ENCODE peak calls at places on chromosomes 2 and 18, in ten cellular contexts. One of them, this sample, is unnamed.
A peak's percentile ranks its signal among the peaks of the same experiment; 100 is the strongest.

GRCh38 chr2:31504305-31504704 is 76.4 kb downstream of the SRD5A2 start:
- DNase-seq in OCI-LY7: no peak
- DNase-seq in heart left ventricle: no peak
- DNase-seq in naive thymus-derived CD4-positive, alpha-beta T cell: no peak
- DNase-seq in tibial artery: no peak
- DNase-seq in A673: no peak
- DNase-seq in DND-41: no peak
- DNase-seq in cardiac muscle cell: no peak
- DNase-seq in lower lobe of right lung: no peak
- DNase-seq in endodermal cell: no peak
- DNase-seq in this sample: no peak

GRCh38 chr2:28821295-28821958 is 10.8 kb downstream of the SPDYA start:
- DNase-seq in A673: peak; percentile 70
- DNase-seq in DND-41: peak; percentile 70
- DNase-seq in heart left ventricle: peak; percentile 18
- DNase-seq in endodermal cell: peak; percentile 88
- DNase-seq in lower lobe of right lung: no peak
- DNase-seq in OCI-LY7: peak; percentile 65
- DNase-seq in tibial artery: no peak
- DNase-seq in naive thymus-derived CD4-positive, alpha-beta T cell: peak; percentile 54
- DNase-seq in cardiac muscle cell: peak; percentile 56
- DNase-seq in this sample: peak; percentile 65

GRCh38 chr2:37635359-37636208 is 35.9 kb downstream of the CDC42EP3 start:
- DNase-seq in naive thymus-derived CD4-positive, alpha-beta T cell: peak; percentile 77
- DNase-seq in OCI-LY7: no peak
- DNase-seq in tibial artery: no peak
- DNase-seq in A673: no peak
- DNase-seq in lower lobe of right lung: peak; percentile 68
- DNase-seq in heart left ventricle: no peak
- DNase-seq in cardiac muscle cell: no peak
- DNase-seq in DND-41: no peak
- DNase-seq in endodermal cell: no peak
- DNase-seq in this sample: peak; percentile 70

GRCh38 chr2:201191132-201191875 is 8.4 kb downstream of the CASP10 start:
- DNase-seq in DND-41: no peak
- DNase-seq in A673: no peak
- DNase-seq in endodermal cell: no peak
- DNase-seq in lower lobe of right lung: no peak
- DNase-seq in cardiac muscle cell: no peak
- DNase-seq in heart left ventricle: peak; percentile 30
- DNase-seq in OCI-LY7: peak; percentile 34
- DNase-seq in tibial artery: no peak
- DNase-seq in naive thymus-derived CD4-positive, alpha-beta T cell: peak; percentile 44
- DNase-seq in this sample: peak; percentile 51

GRCh38 chr2:121825003-121825950 is 69.8 kb downstream of the TSN start:
- DNase-seq in DND-41: no peak
- DNase-seq in OCI-LY7: peak; percentile 31
- DNase-seq in A673: no peak
- DNase-seq in naive thymus-derived CD4-positive, alpha-beta T cell: no peak
- DNase-seq in endodermal cell: peak; percentile 47
- DNase-seq in heart left ventricle: no peak
- DNase-seq in cardiac muscle cell: no peak
- DNase-seq in lower lobe of right lung: no peak
- DNase-seq in tibial artery: no peak
- DNase-seq in this sample: no peak

GRCh38 chr2:73642338-73643018 is at the start of gene NAT8:
- DNase-seq in endodermal cell: no peak
- DNase-seq in heart left ventricle: no peak
- DNase-seq in OCI-LY7: no peak
- DNase-seq in lower lobe of right lung: no peak
- DNase-seq in DND-41: no peak
- DNase-seq in A673: no peak
- DNase-seq in naive thymus-derived CD4-positive, alpha-beta T cell: no peak
- DNase-seq in cardiac muscle cell: no peak
- DNase-seq in tibial artery: no peak
- DNase-seq in this sample: no peak

GRCh38 chr18:9827856-9828793 is 57.6 kb upstream of the TXNDC2 start:
- DNase-seq in OCI-LY7: no peak
- DNase-seq in tibial artery: no peak
- DNase-seq in DND-41: no peak
- DNase-seq in endodermal cell: peak; percentile 24
- DNase-seq in naive thymus-derived CD4-positive, alpha-beta T cell: no peak
- DNase-seq in A673: peak; percentile 97
- DNase-seq in lower lobe of right lung: peak; percentile 74
- DNase-seq in heart left ventricle: no peak
- DNase-seq in cardiac muscle cell: no peak
- DNase-seq in this sample: no peak

GRCh38 chr2:240957656-240958365 is 40.6 kb upstream of the SNED1 start:
- DNase-seq in lower lobe of right lung: no peak
- DNase-seq in heart left ventricle: no peak
- DNase-seq in DND-41: peak; percentile 2
- DNase-seq in cardiac muscle cell: peak; percentile 20
- DNase-seq in A673: peak; percentile 59
- DNase-seq in tibial artery: peak; percentile 62
- DNase-seq in naive thymus-derived CD4-positive, alpha-beta T cell: peak; percentile 5
- DNase-seq in OCI-LY7: no peak
- DNase-seq in endodermal cell: peak; percentile 57
- DNase-seq in this sample: no peak

GRCh38 chr18:63844254-63844653 is 43.3 kb upstream of the SERPINB2 start:
- DNase-seq in lower lobe of right lung: no peak
- DNase-seq in A673: peak; percentile 80
- DNase-seq in naive thymus-derived CD4-positive, alpha-beta T cell: no peak
- DNase-seq in tibial artery: no peak
- DNase-seq in DND-41: no peak
- DNase-seq in heart left ventricle: no peak
- DNase-seq in cardiac muscle cell: peak; percentile 34
- DNase-seq in OCI-LY7: no peak
- DNase-seq in endodermal cell: no peak
- DNase-seq in this sample: no peak

GRCh38 chr2:30883184-30883583 is 75.9 kb upstream of the CAPN13 start:
- DNase-seq in DND-41: no peak
- DNase-seq in OCI-LY7: no peak
- DNase-seq in tibial artery: no peak
- DNase-seq in lower lobe of right lung: no peak
- DNase-seq in A673: no peak
- DNase-seq in endodermal cell: no peak
- DNase-seq in naive thymus-derived CD4-positive, alpha-beta T cell: no peak
- DNase-seq in heart left ventricle: no peak
- DNase-seq in cardiac muscle cell: no peak
- DNase-seq in this sample: no peak

GRCh38 chr2:158686166-158686792 is 108.8 kb upstream of the DAPL1 start:
- DNase-seq in A673: peak; percentile 4
- DNase-seq in lower lobe of right lung: no peak
- DNase-seq in endodermal cell: no peak
- DNase-seq in tibial artery: no peak
- DNase-seq in cardiac muscle cell: peak; percentile 11
- DNase-seq in naive thymus-derived CD4-positive, alpha-beta T cell: no peak
- DNase-seq in OCI-LY7: no peak
- DNase-seq in heart left ventricle: peak; percentile 30
- DNase-seq in DND-41: no peak
- DNase-seq in this sample: no peak

GRCh38 chr2:206713770-206714169 is 4.4 kb downstream of the DYTN start:
- DNase-seq in endodermal cell: no peak
- DNase-seq in lower lobe of right lung: no peak
- DNase-seq in cardiac muscle cell: no peak
- DNase-seq in OCI-LY7: no peak
- DNase-seq in tibial artery: no peak
- DNase-seq in heart left ventricle: no peak
- DNase-seq in A673: no peak
- DNase-seq in DND-41: no peak
- DNase-seq in naive thymus-derived CD4-positive, alpha-beta T cell: no peak
- DNase-seq in this sample: no peak

GRCh38 chr2:236959036-236959435 is 126.7 kb upstream of the COPS8 start:
- DNase-seq in naive thymus-derived CD4-positive, alpha-beta T cell: no peak
- DNase-seq in endodermal cell: no peak
- DNase-seq in heart left ventricle: no peak
- DNase-seq in cardiac muscle cell: no peak
- DNase-seq in OCI-LY7: no peak
- DNase-seq in A673: no peak
- DNase-seq in DND-41: no peak
- DNase-seq in lower lobe of right lung: no peak
- DNase-seq in tibial artery: no peak
- DNase-seq in this sample: no peak

GRCh38 chr2:236959876-236960275 is 125.8 kb upstream of the COPS8 start:
- DNase-seq in naive thymus-derived CD4-positive, alpha-beta T cell: no peak
- DNase-seq in lower lobe of right lung: no peak
- DNase-seq in cardiac muscle cell: no peak
- DNase-seq in A673: no peak
- DNase-seq in endodermal cell: peak; percentile 17
- DNase-seq in tibial artery: peak; percentile 78
- DNase-seq in OCI-LY7: no peak
- DNase-seq in DND-41: no peak
- DNase-seq in heart left ventricle: no peak
- DNase-seq in this sample: no peak

GRCh38 chr2:236962816-236963215 is 122.9 kb upstream of the COPS8 start:
- DNase-seq in lower lobe of right lung: no peak
- DNase-seq in tibial artery: no peak
- DNase-seq in heart left ventricle: no peak
- DNase-seq in A673: no peak
- DNase-seq in DND-41: no peak
- DNase-seq in naive thymus-derived CD4-positive, alpha-beta T cell: no peak
- DNase-seq in cardiac muscle cell: no peak
- DNase-seq in endodermal cell: no peak
- DNase-seq in OCI-LY7: no peak
- DNase-seq in this sample: no peak

GRCh38 chr2:236963631-236964030 is 122.1 kb upstream of the COPS8 start:
- DNase-seq in cardiac muscle cell: no peak
- DNase-seq in naive thymus-derived CD4-positive, alpha-beta T cell: no peak
- DNase-seq in DND-41: no peak
- DNase-seq in lower lobe of right lung: no peak
- DNase-seq in tibial artery: no peak
- DNase-seq in OCI-LY7: no peak
- DNase-seq in endodermal cell: peak; percentile 12
- DNase-seq in heart left ventricle: no peak
- DNase-seq in A673: no peak
- DNase-seq in this sample: no peak

GRCh38 chr2:236960516-236960915 is 125.2 kb upstream of the COPS8 start:
- DNase-seq in tibial artery: no peak
- DNase-seq in OCI-LY7: no peak
- DNase-seq in naive thymus-derived CD4-positive, alpha-beta T cell: no peak
- DNase-seq in A673: no peak
- DNase-seq in endodermal cell: peak; percentile 20
- DNase-seq in DND-41: no peak
- DNase-seq in cardiac muscle cell: no peak
- DNase-seq in heart left ventricle: no peak
- DNase-seq in lower lobe of right lung: no peak
- DNase-seq in this sample: no peak
- H3K27ac ChIP-seq in tibial artery: no peak overlapping the region
- H3K27ac ChIP-seq in OCI-LY7: no peak overlapping the region
- H3K27ac ChIP-seq in naive thymus-derived CD4-positive, alpha-beta T cell: no peak overlapping the region
- H3K27ac ChIP-seq in A673: no peak overlapping the region
- H3K27ac ChIP-seq in endodermal cell: no peak overlapping the region
- H3K27ac ChIP-seq in DND-41: no peak overlapping the region
- H3K27ac ChIP-seq in cardiac muscle cell: no peak overlapping the region
- H3K27ac ChIP-seq in heart left ventricle: peak overlapping the region; percentile 34
- H3K27ac ChIP-seq in lower lobe of right lung: no peak overlapping the region
- H3K27ac ChIP-seq in this sample: no peak overlapping the region

DNA sequence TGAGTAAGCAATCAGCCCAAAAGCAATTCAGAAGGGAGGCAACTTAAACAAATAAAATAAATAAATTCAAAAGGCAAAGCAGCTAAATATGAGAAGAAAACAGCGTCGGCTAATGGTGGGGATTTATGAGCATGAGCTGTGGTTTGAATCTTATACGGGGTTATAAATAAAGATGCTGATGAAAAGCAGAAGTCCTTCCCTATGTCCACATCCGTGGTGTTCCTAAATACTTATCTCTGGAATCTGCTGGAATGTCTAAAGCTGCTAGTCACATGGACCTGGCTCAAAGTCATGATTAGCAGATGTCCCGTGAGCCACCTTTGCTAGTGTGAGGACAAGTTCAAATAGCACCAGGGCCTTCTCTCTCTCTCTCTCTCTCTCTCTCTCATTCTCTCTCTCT is 33.8 kb downstream of the SMIM21 start:
- DNase-seq in naive thymus-derived CD4-positive, alpha-beta T cell: no peak
- DNase-seq in A673: no peak
- DNase-seq in OCI-LY7: no peak
- DNase-seq in endodermal cell: no peak
- DNase-seq in lower lobe of right lung: no peak
- DNase-seq in heart left ventricle: no peak
- DNase-seq in DND-41: no peak
- DNase-seq in cardiac muscle cell: no peak
- DNase-seq in tibial artery: no peak
- DNase-seq in this sample: no peak
- H3K9me3 ChIP-seq in naive thymus-derived CD4-positive, alpha-beta T cell: no peaks in the 10 kb centered on the region
- H3K9me3 ChIP-seq in A673: no peaks in the 10 kb centered on the region
- H3K9me3 ChIP-seq in OCI-LY7: no peaks in the 10 kb centered on the region
- H3K9me3 ChIP-seq in endodermal cell: no peaks in the 10 kb centered on the region
- H3K9me3 ChIP-seq in lower lobe of right lung: no peaks in the 10 kb centered on the region
- H3K9me3 ChIP-seq in heart left ventricle: no peaks in the 10 kb centered on the region
- H3K9me3 ChIP-seq in DND-41: no peaks in the 10 kb centered on the region
- H3K9me3 ChIP-seq in cardiac muscle cell: no peaks in the 10 kb centered on the region
- H3K9me3 ChIP-seq in tibial artery: no peaks in the 10 kb centered on the region
- H3K9me3 ChIP-seq in this sample: no peaks in the 10 kb centered on the region

DNA sequence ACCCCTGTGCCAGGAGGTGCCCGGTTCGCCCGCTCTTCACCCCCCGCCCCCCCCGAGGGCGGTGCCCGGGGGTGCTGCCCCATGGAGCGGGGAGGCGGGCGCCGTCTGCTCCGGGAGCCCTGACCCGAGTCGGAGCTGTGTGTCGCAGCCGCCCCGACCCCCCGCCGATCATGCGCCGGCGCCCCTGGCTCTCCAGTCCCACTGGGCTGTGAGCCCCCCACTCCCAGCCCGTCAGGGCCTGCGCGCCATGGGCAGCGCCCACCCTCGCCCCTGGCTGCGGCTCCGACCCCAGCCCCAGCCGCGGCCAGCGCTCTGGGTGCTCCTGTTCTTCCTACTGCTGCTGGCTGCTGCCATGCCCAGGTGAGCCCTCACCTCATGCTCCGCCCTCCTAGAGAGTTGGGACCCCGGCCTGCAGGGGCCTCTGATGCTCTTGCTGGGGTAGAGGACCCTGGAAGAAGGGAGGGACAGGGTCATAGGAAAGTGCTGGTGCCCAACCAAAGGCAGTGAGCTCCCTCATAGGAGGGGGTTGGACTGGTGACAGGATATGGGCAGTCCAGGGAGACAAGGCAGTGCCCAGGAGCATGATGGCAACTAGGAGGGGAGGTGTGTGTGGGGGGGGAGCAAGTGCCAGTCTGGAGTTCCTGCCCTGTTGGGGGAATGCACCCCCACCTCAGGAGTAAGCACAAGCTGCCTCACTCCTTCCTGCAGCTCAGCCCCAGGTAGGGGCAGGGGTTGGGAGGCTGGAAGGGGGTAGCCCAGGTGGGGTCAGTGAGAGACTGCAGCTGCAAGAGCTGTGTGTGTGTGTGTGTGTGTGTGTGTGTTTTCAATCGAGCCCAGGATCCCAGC is at the start of gene WNT10A:
- DNase-seq in endodermal cell: peak; percentile 59
- DNase-seq in naive thymus-derived CD4-positive, alpha-beta T cell: no peak
- DNase-seq in A673: no peak
- DNase-seq in heart left ventricle: no peak
- DNase-seq in cardiac muscle cell: no peak
- DNase-seq in lower lobe of right lung: no peak
- DNase-seq in tibial artery: no peak
- DNase-seq in DND-41: no peak
- DNase-seq in OCI-LY7: no peak
- DNase-seq in this sample: no peak
- H3K27ac ChIP-seq in endodermal cell: no peak within 1 kb of the TSS
- H3K27ac ChIP-seq in naive thymus-derived CD4-positive, alpha-beta T cell: peak within 1 kb of the TSS; percentile 81
- H3K27ac ChIP-seq in A673: no peak within 1 kb of the TSS
- H3K27ac ChIP-seq in heart left ventricle: no peak within 1 kb of the TSS
- H3K27ac ChIP-seq in cardiac muscle cell: no peak within 1 kb of the TSS
- H3K27ac ChIP-seq in lower lobe of right lung: no peak within 1 kb of the TSS
- H3K27ac ChIP-seq in tibial artery: no peak within 1 kb of the TSS
- H3K27ac ChIP-seq in DND-41: no peak within 1 kb of the TSS
- H3K27ac ChIP-seq in OCI-LY7: peak within 1 kb of the TSS; percentile 78
- H3K27ac ChIP-seq in this sample: peak within 1 kb of the TSS; percentile 75

GRCh38 chr2:204945376-204945775 is 400.1 kb downstream of the PARD3B start:
- DNase-seq in endodermal cell: no peak
- DNase-seq in A673: no peak
- DNase-seq in heart left ventricle: no peak
- DNase-seq in tibial artery: no peak
- DNase-seq in lower lobe of right lung: no peak
- DNase-seq in OCI-LY7: no peak
- DNase-seq in cardiac muscle cell: no peak
- DNase-seq in DND-41: no peak
- DNase-seq in naive thymus-derived CD4-positive, alpha-beta T cell: no peak
- DNase-seq in this sample: no peak
- H3K9me3 ChIP-seq in endodermal cell: peaks cover 13% of the 10 kb centered on the region
- H3K9me3 ChIP-seq in A673: no peaks in the 10 kb centered on the region
- H3K9me3 ChIP-seq in heart left ventricle: peaks cover 5% of the 10 kb centered on the region
- H3K9me3 ChIP-seq in tibial artery: peaks cover 3% of the 10 kb centered on the region
- H3K9me3 ChIP-seq in lower lobe of right lung: peaks cover 7% of the 10 kb centered on the region
- H3K9me3 ChIP-seq in OCI-LY7: no peaks in the 10 kb centered on the region
- H3K9me3 ChIP-seq in cardiac muscle cell: no peaks in the 10 kb centered on the region
- H3K9me3 ChIP-seq in DND-41: peaks cover 3% of the 10 kb centered on the region
- H3K9me3 ChIP-seq in naive thymus-derived CD4-positive, alpha-beta T cell: peaks cover 7% of the 10 kb centered on the region
- H3K9me3 ChIP-seq in this sample: no peaks in the 10 kb centered on the region

This sample was measured in CD4-positive, alpha-beta memory T cell.